ENCODE peak calls at places on chromosomes 1 and 21, in seven cellular contexts. J is uterus; S is left lung; X is CD4-positive, CD25-positive, alpha-beta regulatory T cell; M is CD4-positive, alpha-beta memory T cell; G is kidney; D is aorta. C is an unnamed sample. For H3K4me1 and H3K9me3, the result is how much of the 10 kb centered on the place peaks cover.

GRCh38 chr1:181984006-181984405 is 77.5 kb downstream of the ZNF648 start:
- DNase-seq in J (no peak), X (no peak), S (no peak), G (no peak), M (no peak), D (no peak), C (no peak)

GRCh38 chr21:34091607-34092006 is 18.2 kb downstream of the MRPS6 start:
- DNase-seq in S (no peak), D (no peak), J (no peak), X (no peak), G (no peak), M (no peak), C (no peak)

GRCh38 chr1:3530086-3530930 is 75.8 kb downstream of the ARHGEF16 start:
- DNase-seq in X (peak), G (no peak), M (no peak), D (no peak), S (no peak), J (no peak), C (no peak)

GRCh38 chr1:116820362-116820761 is 66.1 kb downstream of the CD2 start:
- DNase-seq in G (peak), X (no peak), S (no peak), D (no peak), M (no peak), J (peak), C (peak)

GRCh38 chr1:236862615-236863211 is 67.6 kb downstream of the MTR start:
- DNase-seq in D (no peak), M (no peak), G (no peak), X (no peak), S (no peak), J (no peak), C (peak)

GRCh38 chr1:94237291-94238226 is at the start of gene ARHGAP29:
- DNase-seq in D (peak), G (peak), M (peak), X (peak), J (peak), S (peak), C (peak)

GRCh38 chr1:11654571-11655262 is at the start of gene FBXO44:
- DNase-seq in J (peak), D (peak), X (peak), S (peak), G (peak), M (peak), C (peak)

GRCh38 chr1:113856011-113856410 is 15.5 kb downstream of the PTPN22 start:
- DNase-seq in D (no peak), X (no peak), M (no peak), S (no peak), G (no peak), J (no peak), C (no peak)

GRCh38 chr1:53642607-53643006 is 96.4 kb downstream of the GLIS1 start:
- DNase-seq in J (no peak), G (peak), X (no peak), S (peak), D (peak), M (no peak), C (peak)

GRCh38 chr1:37616330-37616729 is 18.4 kb downstream of the RSPO1 start:
- DNase-seq in J (no peak), D (no peak), G (no peak), M (no peak), S (no peak), X (no peak), C (no peak)

GRCh38 chr1:220908757-220909156 is 29.5 kb downstream of the HLX start:
- DNase-seq in G (no peak), X (no peak), D (no peak), J (no peak), M (no peak), S (no peak), C (no peak)

GRCh38 chr1:69700770-69701169 is 133.0 kb downstream of the LRRC7 start:
- DNase-seq in D (no peak), S (no peak), J (no peak), M (no peak), G (no peak), X (no peak), C (no peak)

GRCh38 chr1:228691926-228692325 is 43.4 kb upstream of the RHOU start:
- DNase-seq in G (no peak), D (no peak), J (no peak), M (peak), X (peak), S (no peak), C (no peak)

GRCh38 chr21:23016617-23017016 is 2018.4 kb downstream of the NCAM2 start:
- DNase-seq in M (no peak), X (no peak), J (no peak), D (no peak), S (no peak), G (no peak), C (no peak)

GRCh38 chr1:8142955-8143629 is 117.0 kb upstream of the ERRFI1 start:
- DNase-seq in M (no peak), G (no peak), S (no peak), X (no peak), J (no peak), D (no peak), C (no peak)

GRCh38 chr1:209767105-209767504 is 11.3 kb downstream of the TRAF3IP3 start:
- DNase-seq in D (no peak), X (peak), G (no peak), J (no peak), S (no peak), M (no peak), C (no peak)

GRCh38 chr1:112722601-112723510 is 7.7 kb upstream of the PPM1J start:
- DNase-seq in G (peak), S (peak), M (no peak), J (peak), D (no peak), X (no peak), C (no peak)

GRCh38 chr1:199799116-199799515 is 228.4 kb upstream of the NR5A2 start:
- DNase-seq in X (no peak), S (no peak), G (no peak), D (no peak), J (no peak), M (no peak), C (no peak)

GRCh38 chr1:224700915-224701531 is 84.9 kb downstream of the CNIH3 start:
- DNase-seq in X (peak), D (no peak), M (no peak), J (no peak), G (no peak), S (no peak), C (no peak)

GRCh38 chr21:35511298-35512162 is 462.4 kb upstream of the RUNX1 start:
- DNase-seq in J (no peak), G (no peak), M (no peak), D (no peak), X (peak), S (no peak), C (no peak)

GRCh38 chr1:178940022-178940765 is 69.3 kb upstream of the ANGPTL1 start:
- DNase-seq in J (peak), X (no peak), G (no peak), D (no peak), M (no peak), S (no peak), C (no peak)

GRCh38 chr1:111761717-111762116 is 6.0 kb downstream of the DDX20 start:
- DNase-seq in M (no peak), S (no peak), J (no peak), X (no peak), G (no peak), D (no peak), C (no peak)

GRCh38 chr1:230458509-230458908 is 32.4 kb upstream of the PGBD5 start:
- DNase-seq in S (no peak), X (no peak), G (no peak), M (no peak), J (no peak), D (no peak), C (no peak)

GRCh38 chr1:228105269-228105995 is 2.3 kb upstream of the C1orf35 start:
- DNase-seq in M (no peak), X (no peak), S (no peak), G (peak), D (peak), J (no peak), C (no peak)

GRCh38 chr1:77533660-77534295 is 148.7 kb downstream of the ZZZ3 start:
- DNase-seq in J (peak), G (no peak), D (no peak), S (peak), M (peak), X (peak), C (peak)

GRCh38 chr1:7810395-7810794 is 26.3 kb downstream of the PER3 start:
- DNase-seq in D (no peak), J (no peak), M (no peak), G (no peak), X (no peak), S (peak), C (no peak)

GRCh38 chr1:87042127-87042811 is 127.8 kb downstream of the HS2ST1 start:
- DNase-seq in M (no peak), G (no peak), D (no peak), J (no peak), S (no peak), X (no peak), C (no peak)

GRCh38 chr1:243230914-243231313 is 24.2 kb downstream of the CEP170 start:
- DNase-seq in X (peak), D (no peak), G (no peak), S (no peak), J (no peak), M (peak), C (no peak)

GRCh38 chr1:111618953-111619634 is 495 bp upstream of the RAP1A start:
- DNase-seq in J (peak), S (no peak), D (no peak), M (no peak), G (peak), X (no peak), C (no peak)

GRCh38 chr1:155049651-155050559 is 1.2 kb upstream of the ADAM15 start:
- DNase-seq in S (no peak), M (no peak), X (no peak), J (no peak), G (peak), D (no peak), C (no peak)

GRCh38 chr21:39633043-39633442 is 20.3 kb downstream of the B3GALT5 start:
- DNase-seq in J (no peak), X (no peak), S (no peak), M (no peak), G (no peak), D (no peak), C (no peak)

GRCh38 chr1:229254910-229255541 is 15.9 kb upstream of the RAB4A start:
- DNase-seq in D (no peak), S (no peak), M (peak), X (peak), G (no peak), J (no peak), C (no peak)

GRCh38 chr1:247721222-247721621 is 4.8 kb upstream of the OR6F1 start:
- DNase-seq in X (no peak), M (no peak), J (no peak), D (no peak), S (no peak), G (no peak), C (no peak)

GRCh38 chr21:45084881-45085536 is 10.6 kb downstream of the ADARB1 start:
- DNase-seq in S (no peak), M (no peak), J (no peak), X (no peak), G (no peak), D (peak), C (no peak)

GRCh38 chr21:34730194-34730593 is 61.4 kb downstream of the CLIC6 start:
- DNase-seq in S (no peak), D (no peak), X (no peak), G (no peak), M (no peak), J (no peak), C (no peak)

GRCh38 chr1:43008106-43008424 is 49.4 kb upstream of the SLC2A1 start:
- DNase-seq in S (no peak), G (peak), M (no peak), J (no peak), X (no peak), D (no peak), C (no peak)

GRCh38 chr21:41363370-41364270 is 1.8 kb downstream of the MX2 start:
- DNase-seq in M (no peak), J (no peak), D (peak), S (no peak), G (no peak), X (no peak), C (no peak)
- H3K4me1 ChIP-seq in M (under half), J (under half), D (under half), S (under half), G (under half), X (under half), C (under half)

GRCh38 chr1:174315239-174315638 is 132.5 kb upstream of the GPR52 start:
- DNase-seq in G (no peak), M (no peak), J (no peak), D (no peak), S (no peak), X (no peak), C (no peak)
- H3K9me3 ChIP-seq in G (under half), M (under half), J (under half), D (under half), S (half or more), X (under half), C (under half)

DNA sequence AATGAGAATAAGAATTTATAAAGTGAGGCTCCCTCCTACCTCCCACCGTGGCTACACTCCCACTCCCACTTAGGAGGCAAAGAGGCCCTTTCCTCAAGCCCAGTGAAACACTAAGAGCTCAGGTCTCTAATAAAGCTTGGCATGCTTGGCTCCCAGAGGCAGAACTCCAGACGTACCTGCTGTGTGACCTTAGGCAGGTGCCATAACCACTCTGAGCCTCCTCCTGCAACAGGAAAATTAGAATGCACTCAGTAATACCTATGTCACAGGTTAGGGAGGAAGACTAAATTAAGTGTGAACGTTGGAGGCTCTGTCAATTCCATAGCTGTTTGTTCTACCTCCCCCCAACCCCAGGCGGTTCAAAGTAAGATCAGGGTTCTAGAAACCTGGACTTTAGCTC is 16.5 kb upstream of the SLC26A9 start:
- DNase-seq in J (no peak), G (peak), S (no peak), D (no peak), M (no peak), X (no peak), C (no peak)
- H3K27ac ChIP-seq in J (no peak), G (no peak), S (no peak), D (no peak), M (no peak), X (no peak), C (no peak)

DNA sequence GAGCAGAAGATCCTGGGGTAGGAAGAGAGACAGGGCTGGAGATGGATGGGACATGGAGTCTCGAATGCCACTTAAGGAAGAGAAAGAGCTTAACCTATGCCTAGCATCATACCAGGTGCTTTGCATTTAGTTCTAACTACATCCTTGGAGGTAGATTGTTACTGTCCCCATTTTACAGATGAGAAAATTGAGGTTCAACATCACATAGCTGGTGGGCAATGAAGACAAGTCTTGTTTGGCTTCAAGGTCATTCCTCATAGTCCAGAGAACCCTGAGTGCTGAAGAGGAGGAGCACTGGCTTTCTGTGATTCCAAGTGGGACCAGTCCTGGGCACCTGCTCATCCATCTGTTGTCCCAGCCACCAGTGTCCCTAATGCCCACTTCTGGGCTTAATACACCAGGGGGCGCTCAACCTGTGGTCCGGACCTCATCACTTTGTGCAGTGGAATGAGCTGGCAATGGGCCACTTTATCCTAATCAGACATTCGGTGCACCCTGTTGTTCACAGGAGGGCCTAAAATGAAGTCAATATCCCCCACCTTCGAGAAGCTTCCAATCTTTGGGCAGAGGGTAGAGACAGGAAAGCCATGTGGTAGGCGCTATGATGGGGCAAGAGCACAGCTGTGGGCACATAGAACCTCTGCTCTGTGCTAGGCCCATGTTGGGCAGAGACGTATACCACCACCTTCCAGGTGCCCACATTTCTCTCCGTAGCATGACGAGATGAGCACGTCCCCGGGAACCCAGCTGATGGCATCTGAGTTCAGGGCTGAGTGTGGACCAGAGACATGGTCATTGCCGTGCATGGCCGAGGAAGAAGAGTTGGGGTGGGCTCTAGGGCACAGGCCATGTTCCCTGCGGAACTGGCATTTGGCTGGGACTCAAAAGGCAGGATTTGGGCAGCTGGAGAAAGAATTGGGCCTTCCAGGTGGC is 9.2 kb downstream of the RPS6KA1 start:
- DNase-seq in M (peak), D (no peak), J (no peak), G (peak), S (no peak), X (peak), C (no peak)
- H3K4me1 ChIP-seq in M (half or more), D (under half), J (under half), G (under half), S (under half), X (half or more), C (under half)

GRCh38 chr21:24023402-24023801 is 1583.9 kb downstream of the MRPL39 start:
- DNase-seq in J (no peak), D (no peak), G (no peak), X (no peak), S (no peak), M (no peak), C (no peak)

GRCh38 chr21:24025101-24025500 is 1582.2 kb downstream of the MRPL39 start:
- DNase-seq in J (no peak), D (no peak), M (no peak), X (no peak), S (no peak), G (no peak), C (no peak)

GRCh38 chr21:24023936-24024335 is 1583.3 kb downstream of the MRPL39 start:
- DNase-seq in G (no peak), X (no peak), J (no peak), S (no peak), D (no peak), M (no peak), C (no peak)
- H3K9me3 ChIP-seq in G (under half), X (under half), J (under half), S (under half), D (under half), M (under half), C (under half)

DNA sequence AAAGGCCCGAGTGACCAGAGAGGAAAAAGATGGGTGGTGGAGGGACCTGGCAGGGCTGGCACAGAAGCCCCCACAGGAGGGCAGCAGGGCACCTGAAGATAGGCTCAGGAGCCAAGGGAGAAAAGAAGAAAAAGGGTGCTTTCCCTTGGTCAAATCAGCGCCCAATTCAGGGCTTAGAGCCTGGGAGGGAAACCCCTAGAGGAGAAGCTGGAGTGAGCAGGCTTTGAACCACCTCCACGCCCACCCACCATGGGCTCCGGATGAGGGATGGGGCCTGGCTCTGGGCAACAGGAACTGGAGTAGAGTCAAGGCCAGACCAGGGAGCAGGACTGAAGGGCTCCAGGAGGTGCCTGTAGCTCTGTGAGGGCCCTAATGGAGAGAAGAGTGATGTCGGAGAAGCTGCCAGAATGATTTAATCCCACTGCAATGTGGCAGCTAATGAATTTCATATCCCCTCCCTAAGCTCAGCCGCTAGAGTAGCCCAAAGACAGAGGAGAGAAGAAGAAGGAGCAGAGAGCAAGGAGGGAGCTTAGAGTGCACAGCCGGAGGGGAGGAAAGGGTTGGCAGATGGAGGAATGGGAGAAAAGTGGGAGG is 12.0 kb upstream of the PRELP start:
- DNase-seq in D (no peak), M (no peak), J (peak), G (no peak), S (no peak), X (no peak), C (no peak)
- H3K27ac ChIP-seq in D (peak), M (no peak), J (peak), G (no peak), S (peak), X (no peak), C (no peak)

GRCh38 chr1:165647970-165648369 is 16.9 kb downstream of the MGST3 start:
- DNase-seq in X (no peak), J (no peak), D (no peak), S (no peak), G (no peak), M (no peak), C (no peak)
- H3K4me1 ChIP-seq in X (under half), J (under half), D (under half), S (under half), G (under half), M (under half), C (under half)